ENCODE peak calls at places on chromosome 6, in eight cellular contexts. J, V, N, Q, C, B, F and Y are unnamed samples.

GRCh38 chr6:85255661-85256060 is 194.2 kb upstream of the NT5E start:
- DNase-seq in Q (no peak), C (no peak), F (no peak), J (no peak), B (no peak), N (no peak), V (no peak), Y (no peak)

GRCh38 chr6:57221191-57221935 is 744 bp downstream of the RAB23 start:
- DNase-seq in B (peak; percentile 41), J (peak; percentile 36), V (peak; percentile 59), C (no peak), F (peak; percentile 64), N (peak; percentile 57), Q (peak; percentile 71), Y (peak; percentile 30)

GRCh38 chr6:9399916-9400315 is 964.6 kb upstream of the SLC35B3 start:
- DNase-seq in B (no peak), J (no peak), F (no peak), C (no peak), V (no peak), Q (no peak), N (no peak), Y (no peak)

GRCh38 chr6:13946506-13946905 is 21.8 kb downstream of the RNF182 start:
- DNase-seq in Q (no peak), F (no peak), N (no peak), C (no peak), V (no peak), B (no peak), J (no peak), Y (no peak)

GRCh38 chr6:131602913-131603312 is 25.1 kb downstream of the MED23 start:
- DNase-seq in N (no peak), F (no peak), C (peak; percentile 48), Q (no peak), B (no peak), J (no peak), V (peak; percentile 43), Y (no peak)

GRCh38 chr6:47631248-47632196 is 66.9 kb upstream of the ADGRF4 start:
- DNase-seq in C (no peak), V (peak; percentile 60), B (no peak), N (no peak), J (no peak), F (no peak), Q (no peak), Y (no peak)

GRCh38 chr6:77324851-77325250 is 138.4 kb downstream of the HTR1B start:
- DNase-seq in J (no peak), V (no peak), N (no peak), Q (no peak), C (no peak), F (no peak), B (no peak), Y (no peak)

GRCh38 chr6:7008451-7008988 is 99.2 kb upstream of the RREB1 start:
- DNase-seq in F (no peak), Q (no peak), B (no peak), N (no peak), C (no peak), J (no peak), V (no peak), Y (no peak)

GRCh38 chr6:101226677-101227135 is 166.8 kb upstream of the GRIK2 start:
- DNase-seq in B (no peak), Q (peak; percentile 9), V (peak; percentile 31), N (no peak), J (no peak), C (no peak), F (no peak), Y (no peak)

GRCh38 chr6:169851641-169852503 is 100.5 kb downstream of the ERMARD start:
- DNase-seq in C (no peak), J (no peak), B (no peak), N (peak; percentile 39), F (no peak), Q (no peak), V (peak; percentile 69), Y (no peak)

GRCh38 chr6:133447924-133448323 is 206.8 kb downstream of the EYA4 start:
- DNase-seq in V (peak; percentile 1), C (no peak), B (no peak), F (no peak), Q (no peak), J (no peak), N (no peak), Y (no peak)